ENCODE peak calls at places on chromosome 17, in seven cellular contexts. E, X, T, J, V, Y and N are unnamed samples.

GRCh38 chr17:69344939-69345338 is 18.0 kb upstream of the ABCA5 start:
- DNase-seq in E (no peak), X (no peak), T (no peak), J (no peak), V (no peak), Y (no peak), N (no peak)

GRCh38 chr17:59842901-59843652 is 49.7 kb downstream of the TUBD1 start:
- DNase-seq in E (no peak), X (peak), T (peak), J (no peak), V (peak), Y (no peak), N (no peak)

GRCh38 chr17:10336393-10336792 is 36.4 kb downstream of the MYH13 start:
- DNase-seq in E (no peak), X (no peak), T (no peak), J (no peak), V (no peak), Y (no peak), N (no peak)

GRCh38 chr17:9890124-9890523 is 14.9 kb downstream of the RCVRN start:
- DNase-seq in E (no peak), X (peak), T (no peak), J (peak), V (no peak), Y (peak), N (no peak)

GRCh38 chr17:75147878-75148546 is 6.3 kb downstream of the JPT1 start:
- DNase-seq in E (no peak), X (no peak), T (peak), J (no peak), V (no peak), Y (no peak), N (no peak)

GRCh38 chr17:31499771-31500554 is 108.5 kb downstream of the RAB11FIP4 start:
- DNase-seq in E (no peak), X (peak), T (peak), J (peak), V (no peak), Y (no peak), N (no peak)

GRCh38 chr17:50684612-50685333 is 22.9 kb downstream of the ANKRD40 start:
- DNase-seq in E (no peak), X (no peak), T (peak), J (no peak), V (no peak), Y (no peak), N (no peak)

GRCh38 chr17:13385481-13385907 is 216.2 kb downstream of the HS3ST3A1 start:
- DNase-seq in E (no peak), X (no peak), T (no peak), J (no peak), V (no peak), Y (no peak), N (no peak)

GRCh38 chr17:5444209-5444608 is 5.3 kb upstream of the C1QBP start:
- DNase-seq in E (no peak), X (no peak), T (no peak), J (no peak), V (no peak), Y (no peak), N (no peak)

GRCh38 chr17:57927048-57927723 is 28.0 kb downstream of the CUEDC1 start:
- DNase-seq in E (no peak), X (no peak), T (peak), J (no peak), V (no peak), Y (peak), N (no peak)

GRCh38 chr17:19646788-19647696 is 1.5 kb upstream of the ALDH3A2 start:
- DNase-seq in E (no peak), X (no peak), T (no peak), J (no peak), V (no peak), Y (peak), N (no peak)

GRCh38 chr17:32971171-32971570 is 20.5 kb upstream of the SPACA3 start:
- DNase-seq in E (no peak), X (no peak), T (no peak), J (no peak), V (no peak), Y (no peak), N (no peak)

GRCh38 chr17:33330877-33331276 is 37.8 kb upstream of the ASIC2 start:
- DNase-seq in E (no peak), X (no peak), T (no peak), J (no peak), V (no peak), Y (no peak), N (no peak)

GRCh38 chr17:66789961-66790421 is 44.9 kb upstream of the CACNG5 start:
- DNase-seq in E (no peak), X (no peak), T (no peak), J (no peak), V (no peak), Y (no peak), N (no peak)

GRCh38 chr17:13016881-13017622 is 775 bp downstream of the ELAC2 start:
- DNase-seq in E (no peak), X (no peak), T (no peak), J (no peak), V (no peak), Y (no peak), N (no peak)

GRCh38 chr17:8606415-8606814 is 24.1 kb downstream of the MYH10 start:
- DNase-seq in E (no peak), X (no peak), T (no peak), J (no peak), V (no peak), Y (peak), N (no peak)

GRCh38 chr17:38890410-38890746 is 20.5 kb downstream of the LASP1 start:
- DNase-seq in E (no peak), X (no peak), T (no peak), J (no peak), V (no peak), Y (no peak), N (no peak)

GRCh38 chr17:35460354-35460851 is 11.8 kb upstream of the SLFN13 start:
- DNase-seq in E (peak), X (peak), T (peak), J (peak), V (peak), Y (no peak), N (peak)

GRCh38 chr17:47275245-47275984 is 21.8 kb downstream of the ITGB3 start:
- DNase-seq in E (no peak), X (peak), T (peak), J (peak), V (no peak), Y (peak), N (no peak)

GRCh38 chr17:34706029-34706428 is 126.6 kb downstream of the TMEM132E start:
- DNase-seq in E (peak), X (no peak), T (no peak), J (peak), V (no peak), Y (peak), N (no peak)

GRCh38 chr17:32746698-32747097 is 130.2 kb downstream of the MYO1D start:
- DNase-seq in E (no peak), X (no peak), T (no peak), J (no peak), V (no peak), Y (no peak), N (no peak)

GRCh38 chr17:13589658-13590057 is 12.1 kb downstream of the HS3ST3A1 start:
- DNase-seq in E (no peak), X (no peak), T (no peak), J (no peak), V (no peak), Y (no peak), N (no peak)

GRCh38 chr17:21278304-21279197 is 6.0 kb upstream of the MAP2K3 start:
- DNase-seq in E (peak), X (peak), T (peak), J (no peak), V (peak), Y (no peak), N (peak)

GRCh38 chr17:34980681-34981537 is 597 bp downstream of the LIG3 start:
- DNase-seq in E (no peak), X (peak), T (peak), J (peak), V (peak), Y (peak), N (peak)

GRCh38 chr17:48555616-48556533 is 11.0 kb upstream of the HOXB2 start:
- DNase-seq in E (no peak), X (no peak), T (no peak), J (no peak), V (no peak), Y (peak), N (no peak)

GRCh38 chr17:50817838-50818237 is 17.5 kb upstream of the WFIKKN2 start:
- DNase-seq in E (no peak), X (no peak), T (no peak), J (no peak), V (no peak), Y (no peak), N (no peak)

GRCh38 chr17:77284023-77284617 is 143.4 kb downstream of the SEC14L1 start:
- DNase-seq in E (no peak), X (no peak), T (no peak), J (no peak), V (no peak), Y (no peak), N (no peak)

GRCh38 chr17:77286391-77286640 is 145.5 kb downstream of the SEC14L1 start:
- DNase-seq in E (no peak), X (no peak), T (no peak), J (no peak), V (no peak), Y (no peak), N (no peak)

GRCh38 chr17:77285594-77286390 is 145.0 kb downstream of the SEC14L1 start:
- DNase-seq in E (no peak), X (peak), T (peak), J (peak), V (no peak), Y (no peak), N (no peak)

GRCh38 chr17:77288115-77288619 is 147.4 kb downstream of the SEC14L1 start:
- DNase-seq in E (no peak), X (no peak), T (peak), J (no peak), V (no peak), Y (no peak), N (no peak)

GRCh38 chr17:77287432-77288068 is 146.8 kb downstream of the SEC14L1 start:
- DNase-seq in E (no peak), X (peak), T (peak), J (peak), V (no peak), Y (no peak), N (no peak)
- H3K4me3 ChIP-seq in E (no peak), X (no peak), T (no peak), J (no peak), V (no peak), Y (no peak), N (no peak)

GRCh38 chr17:2982854-2983636 is 80.4 kb downstream of the OR1D5 start:
- DNase-seq in E (peak), X (peak), T (peak), J (peak), V (no peak), Y (no peak), N (no peak)

GRCh38 chr17:2980211-2980903 is 83.0 kb downstream of the OR1D5 start:
- DNase-seq in E (no peak), X (no peak), T (no peak), J (no peak), V (no peak), Y (no peak), N (no peak)

GRCh38 chr17:2980904-2981246 is 82.5 kb downstream of the OR1D5 start:
- DNase-seq in E (no peak), X (no peak), T (no peak), J (no peak), V (no peak), Y (no peak), N (no peak)

GRCh38 chr17:2977157-2977556 is 86.2 kb downstream of the OR1D5 start:
- DNase-seq in E (no peak), X (no peak), T (no peak), J (no peak), V (no peak), Y (no peak), N (no peak)

DNA sequence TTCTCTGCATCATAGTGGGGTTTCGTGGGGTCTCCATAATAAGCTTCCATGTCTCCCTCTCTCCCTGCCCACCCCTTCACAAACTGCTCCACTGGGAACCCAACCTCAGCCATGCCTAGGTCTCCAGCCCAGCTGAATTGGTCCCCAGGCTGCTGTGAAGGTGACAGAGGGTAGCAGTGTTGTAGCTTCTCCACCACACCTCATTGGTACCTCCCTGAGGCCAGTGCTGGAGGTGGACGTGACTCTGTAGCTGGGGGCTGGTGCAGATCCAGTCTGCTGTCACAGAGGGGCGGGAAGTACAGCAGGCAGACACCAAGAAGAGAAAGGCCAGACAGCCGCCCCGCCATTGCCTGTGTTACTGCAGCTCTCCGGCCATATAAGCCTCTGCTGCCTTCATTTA is 82.1 kb downstream of the OR1D5 start:
- DNase-seq in E (no peak), X (no peak), T (no peak), J (no peak), V (no peak), Y (no peak), N (no peak)
- H3K4me3 ChIP-seq in E (no peak), X (no peak), T (no peak), J (no peak), V (no peak), Y (no peak), N (no peak)

GRCh38 chr17:83055911-83056582 is 23.4 kb upstream of the METRNL start:
- DNase-seq in E (no peak), X (no peak), T (no peak), J (no peak), V (no peak), Y (no peak), N (no peak)
- H3K4me3 ChIP-seq in E (no peak), X (no peak), T (no peak), J (no peak), V (no peak), Y (no peak), N (no peak)

GRCh38 chr17:71283486-71283885 is 837.3 kb upstream of the SOX9 start:
- DNase-seq in E (no peak), X (no peak), T (no peak), J (no peak), V (no peak), Y (no peak), N (no peak)

GRCh38 chr17:71284032-71284755 is 836.6 kb upstream of the SOX9 start:
- DNase-seq in E (no peak), X (no peak), T (no peak), J (no peak), V (no peak), Y (no peak), N (no peak)

GRCh38 chr17:71286625-71287024 is 834.2 kb upstream of the SOX9 start:
- DNase-seq in E (no peak), X (no peak), T (no peak), J (no peak), V (no peak), Y (no peak), N (no peak)

GRCh38 chr17:71287246-71287828 is 833.5 kb upstream of the SOX9 start:
- DNase-seq in E (no peak), X (no peak), T (peak), J (no peak), V (no peak), Y (no peak), N (no peak)
- H3K4me3 ChIP-seq in E (no peak), X (no peak), T (no peak), J (no peak), V (no peak), Y (no peak), N (no peak)

DNA sequence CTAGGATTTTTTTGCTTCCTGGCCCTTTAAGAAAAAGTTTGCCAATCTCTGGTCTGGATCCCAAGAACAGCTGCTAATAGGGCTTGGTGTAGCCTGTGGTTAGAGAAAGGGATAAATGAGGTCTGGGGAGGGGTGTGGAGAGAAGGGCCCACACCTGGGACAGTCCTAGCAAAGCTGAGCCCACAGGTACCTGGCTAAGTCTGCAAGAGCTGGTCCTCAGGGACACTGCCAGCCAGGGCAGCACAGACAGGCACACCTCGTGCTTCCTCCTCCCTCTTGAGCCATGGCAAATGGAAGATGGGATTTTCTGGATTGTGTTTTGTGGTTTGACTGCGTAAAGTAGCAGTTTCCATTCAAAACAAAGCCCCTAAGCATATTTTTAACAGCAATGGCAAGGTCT is 217.5 kb downstream of the SOX9 start:
- DNase-seq in E (no peak), X (no peak), T (no peak), J (no peak), V (no peak), Y (no peak), N (no peak)
- H3K4me3 ChIP-seq in E (no peak), X (no peak), T (no peak), J (no peak), V (no peak), Y (no peak), N (no peak)

GRCh38 chr17:77286641-77287431 is 146.1 kb downstream of the SEC14L1 start:
- DNase-seq in E (no peak), X (peak), T (peak), J (peak), V (no peak), Y (no peak), N (no peak)
- H3K4me3 ChIP-seq in E (no peak), X (no peak), T (no peak), J (no peak), V (no peak), Y (no peak), N (no peak)

GRCh38 chr17:28406478-28406824 is 439 bp upstream of the SLC46A1 start:
- DNase-seq in E (no peak), X (no peak), T (no peak), J (no peak), V (no peak), Y (no peak), N (no peak)
- H3K4me3 ChIP-seq in E (peak), X (peak), T (peak), J (peak), V (peak), Y (peak), N (peak)

GRCh38 chr17:74130841-74131240 is 72.6 kb upstream of the RPL38 start:
- DNase-seq in E (no peak), X (no peak), T (no peak), J (no peak), V (no peak), Y (no peak), N (no peak)

GRCh38 chr17:74126959-74127358 is 76.5 kb upstream of the RPL38 start:
- DNase-seq in E (no peak), X (no peak), T (no peak), J (no peak), V (no peak), Y (no peak), N (no peak)

GRCh38 chr17:74128456-74128855 is 75.0 kb upstream of the RPL38 start:
- DNase-seq in E (no peak), X (no peak), T (no peak), J (no peak), V (no peak), Y (no peak), N (no peak)

GRCh38 chr17:74132354-74132753 is 71.1 kb upstream of the RPL38 start:
- DNase-seq in E (no peak), X (no peak), T (no peak), J (no peak), V (no peak), Y (no peak), N (no peak)

DNA sequence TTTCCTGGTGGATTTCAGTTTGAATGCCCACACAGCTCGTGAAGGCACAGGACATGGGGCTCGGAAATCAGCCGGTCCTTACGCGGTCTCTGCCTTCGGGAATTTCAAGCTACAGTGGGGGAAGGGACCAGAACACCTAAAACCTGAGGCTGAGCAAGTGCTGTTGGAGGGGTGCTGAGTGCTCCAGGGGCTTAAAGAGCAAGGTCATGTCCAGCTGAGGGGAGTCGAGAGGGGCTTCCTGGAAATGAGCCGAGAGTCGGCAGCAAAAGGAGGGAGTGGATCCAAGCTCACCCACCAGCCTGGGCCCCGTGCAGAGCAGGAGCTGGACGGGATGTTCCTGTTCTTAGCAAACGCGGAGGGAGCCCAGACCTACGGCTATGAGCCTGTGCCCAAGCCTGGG is 73.2 kb upstream of the RPL38 start:
- DNase-seq in E (no peak), X (no peak), T (no peak), J (no peak), V (no peak), Y (no peak), N (no peak)
- H3K4me3 ChIP-seq in E (no peak), X (no peak), T (no peak), J (no peak), V (no peak), Y (no peak), N (no peak)

DNA sequence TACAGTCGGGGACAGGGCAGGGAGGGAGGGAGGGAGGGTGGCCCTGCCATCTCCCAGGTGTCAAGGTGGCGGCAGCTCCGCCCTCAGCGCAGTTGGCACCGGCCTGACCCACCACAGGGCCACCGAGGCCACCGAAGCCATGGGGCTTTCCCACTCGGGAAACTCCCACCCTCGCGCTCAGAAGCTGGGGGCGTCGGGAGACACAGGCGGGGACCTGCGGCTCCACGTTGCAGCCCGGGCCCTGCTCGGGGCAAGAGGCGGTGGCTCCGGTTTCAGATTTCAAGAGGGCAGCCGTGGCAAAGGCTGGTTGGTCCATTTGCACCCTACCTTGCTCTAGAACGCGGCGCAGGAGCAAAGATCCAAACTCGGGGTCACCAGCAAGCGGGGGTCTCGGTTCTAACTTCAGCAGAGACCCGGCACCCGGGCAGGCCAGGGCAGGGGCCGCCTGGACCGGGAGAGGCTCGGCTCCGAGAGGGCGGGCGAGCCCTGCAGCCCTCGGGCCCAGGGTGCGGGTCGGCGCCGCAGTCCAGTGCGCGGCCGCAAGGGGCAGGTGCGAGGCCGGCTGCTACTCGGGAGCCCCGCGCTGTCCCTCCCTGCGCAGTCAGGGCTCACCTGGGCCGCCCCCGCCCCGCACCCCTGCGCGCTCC is 412 bp downstream of the CYB561 start:
- DNase-seq in E (no peak), X (peak), T (peak), J (no peak), V (peak), Y (no peak), N (peak)
- H3K4me3 ChIP-seq in E (peak), X (peak), T (peak), J (peak), V (no peak), Y (peak), N (peak)